ENCODE peak calls at places on chromosomes 6 and 20, in nine cellular contexts. One of them, this sample, is unnamed.
A peak's percentile ranks its signal among the peaks of the same experiment; 100 is the strongest.

GRCh38 chr6:119535332-119535731 is 185.8 kb upstream of the MAN1A1 start:
- DNase-seq in left lung: no peak
- DNase-seq in cerebellum: no peak
- DNase-seq in ACHN: no peak
- DNase-seq in iPS DF 6.9: no peak
- DNase-seq in Ammon's horn: no peak
- DNase-seq in cardiac fibroblast: no peak
- DNase-seq in H4: no peak
- DNase-seq in memory B cell: no peak
- DNase-seq in this sample: no peak

GRCh38 chr6:36336779-36337194 is at the start of gene BNIP5:
- DNase-seq in H4: no peak
- DNase-seq in memory B cell: peak; percentile 33
- DNase-seq in cardiac fibroblast: no peak
- DNase-seq in Ammon's horn: no peak
- DNase-seq in iPS DF 6.9: no peak
- DNase-seq in cerebellum: no peak
- DNase-seq in left lung: no peak
- DNase-seq in ACHN: no peak
- DNase-seq in this sample: no peak

GRCh38 chr20:41048475-41049242 is 20.0 kb downstream of the TOP1 start:
- DNase-seq in memory B cell: no peak
- DNase-seq in H4: peak; percentile 7
- DNase-seq in iPS DF 6.9: no peak
- DNase-seq in Ammon's horn: no peak
- DNase-seq in cerebellum: no peak
- DNase-seq in left lung: no peak
- DNase-seq in ACHN: no peak
- DNase-seq in cardiac fibroblast: no peak
- DNase-seq in this sample: no peak

GRCh38 chr20:50130346-50130703 is 17.4 kb upstream of the UBE2V1 start:
- DNase-seq in cerebellum: no peak
- DNase-seq in Ammon's horn: no peak
- DNase-seq in ACHN: no peak
- DNase-seq in left lung: no peak
- DNase-seq in H4: no peak
- DNase-seq in iPS DF 6.9: no peak
- DNase-seq in cardiac fibroblast: no peak
- DNase-seq in memory B cell: no peak
- DNase-seq in this sample: no peak

GRCh38 chr6:43749461-43749860 is 20.6 kb upstream of the VEGFA start:
- DNase-seq in memory B cell: no peak
- DNase-seq in iPS DF 6.9: no peak
- DNase-seq in Ammon's horn: no peak
- DNase-seq in left lung: no peak
- DNase-seq in ACHN: no peak
- DNase-seq in H4: no peak
- DNase-seq in cerebellum: no peak
- DNase-seq in cardiac fibroblast: no peak
- DNase-seq in this sample: no peak

GRCh38 chr6:155352812-155353211 is 38.5 kb upstream of the TFB1M start:
- DNase-seq in ACHN: no peak
- DNase-seq in memory B cell: no peak
- DNase-seq in cardiac fibroblast: peak; percentile 68
- DNase-seq in iPS DF 6.9: no peak
- DNase-seq in left lung: no peak
- DNase-seq in Ammon's horn: no peak
- DNase-seq in cerebellum: no peak
- DNase-seq in H4: no peak
- DNase-seq in this sample: no peak

GRCh38 chr6:130215526-130215925 is 7.2 kb downstream of the SAMD3 start:
- DNase-seq in H4: no peak
- DNase-seq in ACHN: no peak
- DNase-seq in Ammon's horn: no peak
- DNase-seq in cardiac fibroblast: no peak
- DNase-seq in memory B cell: no peak
- DNase-seq in cerebellum: no peak
- DNase-seq in left lung: no peak
- DNase-seq in iPS DF 6.9: no peak
- DNase-seq in this sample: no peak

GRCh38 chr20:8790442-8791074 is 278.3 kb upstream of the PLCB4 start:
- DNase-seq in H4: peak; percentile 36
- DNase-seq in cerebellum: peak; percentile 56
- DNase-seq in ACHN: peak; percentile 74
- DNase-seq in left lung: no peak
- DNase-seq in memory B cell: no peak
- DNase-seq in cardiac fibroblast: peak; percentile 70
- DNase-seq in iPS DF 6.9: no peak
- DNase-seq in Ammon's horn: peak; percentile 50
- DNase-seq in this sample: no peak

GRCh38 chr20:4793183-4793582 is 71.5 kb downstream of the PRND start:
- DNase-seq in cardiac fibroblast: no peak
- DNase-seq in left lung: no peak
- DNase-seq in cerebellum: no peak
- DNase-seq in iPS DF 6.9: no peak
- DNase-seq in Ammon's horn: no peak
- DNase-seq in ACHN: no peak
- DNase-seq in H4: no peak
- DNase-seq in memory B cell: no peak
- DNase-seq in this sample: no peak

GRCh38 chr6:154370545-154370944 is 13.9 kb upstream of the IPCEF1 start:
- DNase-seq in memory B cell: no peak
- DNase-seq in cardiac fibroblast: peak; percentile 55
- DNase-seq in left lung: no peak
- DNase-seq in ACHN: peak; percentile 28
- DNase-seq in Ammon's horn: peak; percentile 78
- DNase-seq in H4: peak; percentile 43
- DNase-seq in iPS DF 6.9: peak; percentile 5
- DNase-seq in cerebellum: peak; percentile 15
- DNase-seq in this sample: no peak

GRCh38 chr20:1827974-1828785 is 67.0 kb upstream of the SIRPA start:
- DNase-seq in memory B cell: no peak
- DNase-seq in left lung: no peak
- DNase-seq in iPS DF 6.9: no peak
- DNase-seq in cerebellum: peak; percentile 53
- DNase-seq in cardiac fibroblast: peak; percentile 60
- DNase-seq in ACHN: peak; percentile 10
- DNase-seq in Ammon's horn: peak; percentile 97
- DNase-seq in H4: peak; percentile 23
- DNase-seq in this sample: no peak

GRCh38 chr20:51029963-51030930 is 7.3 kb upstream of the KCNG1 start:
- DNase-seq in Ammon's horn: no peak
- DNase-seq in iPS DF 6.9: no peak
- DNase-seq in memory B cell: no peak
- DNase-seq in cardiac fibroblast: peak; percentile 55
- DNase-seq in ACHN: no peak
- DNase-seq in H4: no peak
- DNase-seq in cerebellum: no peak
- DNase-seq in left lung: no peak
- DNase-seq in this sample: no peak

GRCh38 chr20:58690351-58690750 is 2.2 kb upstream of the NPEPL1 start:
- DNase-seq in iPS DF 6.9: no peak
- DNase-seq in left lung: no peak
- DNase-seq in H4: no peak
- DNase-seq in Ammon's horn: no peak
- DNase-seq in cerebellum: no peak
- DNase-seq in memory B cell: no peak
- DNase-seq in cardiac fibroblast: no peak
- DNase-seq in ACHN: no peak
- DNase-seq in this sample: no peak

GRCh38 chr20:47235853-47236638 is 120.5 kb downstream of the ZMYND8 start:
- DNase-seq in ACHN: no peak
- DNase-seq in cerebellum: no peak
- DNase-seq in Ammon's horn: no peak
- DNase-seq in left lung: no peak
- DNase-seq in cardiac fibroblast: no peak
- DNase-seq in memory B cell: no peak
- DNase-seq in H4: no peak
- DNase-seq in iPS DF 6.9: no peak
- DNase-seq in this sample: no peak

GRCh38 chr6:16496210-16496609 is 257.8 kb downstream of the GMPR start:
- DNase-seq in H4: no peak
- DNase-seq in Ammon's horn: no peak
- DNase-seq in cardiac fibroblast: no peak
- DNase-seq in memory B cell: no peak
- DNase-seq in cerebellum: no peak
- DNase-seq in left lung: no peak
- DNase-seq in ACHN: no peak
- DNase-seq in iPS DF 6.9: no peak
- DNase-seq in this sample: no peak